ENCODE peak calls at places on chromosome 5, in five cellular contexts. L is frontal cortex, D is esophagus squamous epithelium, G is RPMI8226, K is AG08395. X is an unnamed sample.

GRCh38 chr5:32420506-32420905 is 24.0 kb downstream of the ZFR start:
- DNase-seq in L (no peak), D (no peak), G (no peak), K (peak), X (no peak)

GRCh38 chr5:53917095-53917494 is 356.7 kb downstream of the NDUFS4 start:
- DNase-seq in L (no peak), D (no peak), G (no peak), K (peak), X (no peak)

GRCh38 chr5:78887384-78888118 is 97.6 kb downstream of the ARSB start:
- DNase-seq in L (no peak), D (no peak), G (peak), K (no peak), X (no peak)

GRCh38 chr5:82676663-82677062 is 398.5 kb upstream of the RPS23 start:
- DNase-seq in L (no peak), D (no peak), G (no peak), K (no peak), X (no peak)

GRCh38 chr5:73218552-73219171 is 45.7 kb downstream of the TMEM174 start:
- DNase-seq in L (no peak), D (no peak), G (peak), K (peak), X (no peak)

GRCh38 chr5:133295520-133295919 is 243.7 kb downstream of the HSPA4 start:
- DNase-seq in L (no peak), D (no peak), G (no peak), K (no peak), X (no peak)

GRCh38 chr5:172159016-172159415 is 29.0 kb downstream of the STK10 start:
- DNase-seq in L (no peak), D (no peak), G (no peak), K (no peak), X (no peak)

GRCh38 chr5:83608122-83608521 is 112.5 kb downstream of the HAPLN1 start:
- DNase-seq in L (no peak), D (no peak), G (peak), K (peak), X (no peak)

GRCh38 chr5:684771-685216 is 8.4 kb downstream of the TPPP start:
- DNase-seq in L (no peak), D (no peak), G (no peak), K (no peak), X (no peak)

GRCh38 chr5:135829681-135830383 is 4.6 kb upstream of the SLC25A48 start:
- DNase-seq in L (peak), D (no peak), G (peak), K (peak), X (no peak)

GRCh38 chr5:24397601-24398000 is 247.2 kb downstream of the CDH10 start:
- DNase-seq in L (no peak), D (no peak), G (no peak), K (no peak), X (no peak)

GRCh38 chr5:6712136-6712581 is 1.1 kb upstream of the TENT4A start:
- DNase-seq in L (peak), D (peak), G (peak), K (peak), X (peak)

GRCh38 chr5:54669285-54669684 is 151.7 kb downstream of the SNX18 start:
- DNase-seq in L (no peak), D (no peak), G (no peak), K (no peak), X (no peak)

GRCh38 chr5:119330367-119331183 is 25.2 kb upstream of the TNFAIP8 start:
- DNase-seq in L (no peak), D (no peak), G (no peak), K (no peak), X (no peak)

GRCh38 chr5:135034963-135035677 is 1.1 kb upstream of the PITX1 start:
- DNase-seq in L (no peak), D (no peak), G (no peak), K (no peak), X (no peak)

GRCh38 chr5:55437452-55437851 is 97.3 kb downstream of the PLPP1 start:
- DNase-seq in L (no peak), D (no peak), G (no peak), K (no peak), X (no peak)

GRCh38 chr5:120463991-120464626 is at the start of gene PRR16:
- DNase-seq in L (peak), D (no peak), G (peak), K (peak), X (no peak)

GRCh38 chr5:96961053-96961452 is 25.2 kb downstream of the LNPEP start:
- DNase-seq in L (no peak), D (no peak), G (peak), K (no peak), X (no peak)

GRCh38 chr5:79495311-79495710 is 18.6 kb downstream of the HOMER1 start:
- DNase-seq in L (no peak), D (no peak), G (no peak), K (no peak), X (no peak)

GRCh38 chr5:56360816-56361215 is 127.7 kb upstream of the ANKRD55 start:
- DNase-seq in L (no peak), D (no peak), G (no peak), K (no peak), X (no peak)

GRCh38 chr5:173775692-173776135 is 112.4 kb upstream of the CPEB4 start:
- DNase-seq in L (no peak), D (no peak), G (no peak), K (no peak), X (no peak)

GRCh38 chr5:21680196-21680595 is 1172.9 kb downstream of the CDH12 start:
- DNase-seq in L (no peak), D (no peak), G (no peak), K (peak), X (no peak)

GRCh38 chr5:87109749-87110148 is 157.9 kb upstream of the RASA1 start:
- DNase-seq in L (no peak), D (no peak), G (peak), K (no peak), X (no peak)

GRCh38 chr5:6504677-6505414 is 56.2 kb downstream of the UBE2QL1 start:
- DNase-seq in L (no peak), D (no peak), G (no peak), K (no peak), X (no peak)

GRCh38 chr5:150763023-150763793 is 4.4 kb upstream of the DCTN4 start:
- DNase-seq in L (no peak), D (no peak), G (peak), K (peak), X (no peak)

GRCh38 chr5:3391210-3391609 is 204.4 kb upstream of the IRX1 start:
- DNase-seq in L (no peak), D (no peak), G (no peak), K (no peak), X (no peak)

GRCh38 chr5:71693828-71694427 is 25.1 kb upstream of the CARTPT start:
- DNase-seq in L (no peak), D (no peak), G (no peak), K (no peak), X (no peak)

GRCh38 chr5:68432682-68433081 is 217.1 kb downstream of the PIK3R1 start:
- DNase-seq in L (no peak), D (no peak), G (no peak), K (no peak), X (no peak)

GRCh38 chr5:13189532-13189931 is 755.0 kb downstream of the DNAH5 start:
- DNase-seq in L (no peak), D (no peak), G (no peak), K (no peak), X (no peak)

GRCh38 chr5:36392818-36393217 is 91.1 kb upstream of the RANBP3L start:
- DNase-seq in L (no peak), D (no peak), G (no peak), K (peak), X (no peak)

GRCh38 chr5:72623936-72624335 is 116.7 kb upstream of the ZNF366 start:
- DNase-seq in L (no peak), D (no peak), G (no peak), K (no peak), X (no peak)

X was measured in cerebellar nuclear complex.